ENCODE peak calls at places on chromosome 1, in five cellular contexts. J, P, G, O and C are unnamed samples.

GRCh38 chr1:194067772-194068171 is 881.4 kb upstream of the B3GALT2 start:
- DNase-seq in J (no peak), P (no peak), G (no peak), O (no peak), C (no peak)

GRCh38 chr1:45016090-45016697 is 4.1 kb downstream of the UROD start:
- DNase-seq in J (no peak), P (no peak), G (no peak), O (no peak), C (no peak)

GRCh38 chr1:90671736-90672135 is 45.4 kb downstream of the BARHL2 start:
- DNase-seq in J (no peak), P (no peak), G (no peak), O (no peak), C (no peak)

GRCh38 chr1:41446851-41447610 is 37.5 kb downstream of the EDN2 start:
- DNase-seq in J (no peak), P (no peak), G (no peak), O (no peak), C (no peak)

GRCh38 chr1:185813401-185813979 is 79.3 kb downstream of the HMCN1 start:
- DNase-seq in J (peak), P (no peak), G (peak), O (no peak), C (no peak)

GRCh38 chr1:222820159-222820732 is 5.4 kb downstream of the DISP1 start:
- DNase-seq in J (no peak), P (no peak), G (no peak), O (no peak), C (no peak)

GRCh38 chr1:56302878-56303277 is 276.5 kb downstream of the PLPP3 start:
- DNase-seq in J (no peak), P (no peak), G (no peak), O (no peak), C (peak)

GRCh38 chr1:58628987-58629598 is 52.0 kb upstream of the TACSTD2 start:
- DNase-seq in J (no peak), P (no peak), G (peak), O (no peak), C (no peak)

GRCh38 chr1:187787696-187788095 is 958.9 kb downstream of the PLA2G4A start:
- DNase-seq in J (no peak), P (no peak), G (no peak), O (no peak), C (no peak)

GRCh38 chr1:1328254-1328653 is 2.8 kb upstream of the TAS1R3 start:
- DNase-seq in J (no peak), P (no peak), G (no peak), O (peak), C (no peak)

GRCh38 chr1:16212251-16212961 is at the start of gene ARHGEF19:
- DNase-seq in J (no peak), P (no peak), G (no peak), O (peak), C (no peak)

GRCh38 chr1:166489356-166489669 is 322.5 kb upstream of the FAM78B start:
- DNase-seq in J (no peak), P (no peak), G (no peak), O (no peak), C (no peak)

GRCh38 chr1:232014941-232015340 is 388.4 kb downstream of the DISC1 start:
- DNase-seq in J (no peak), P (no peak), G (no peak), O (no peak), C (no peak)

GRCh38 chr1:3062616-3063378 is 6.2 kb upstream of the PRDM16 start:
- DNase-seq in J (no peak), P (no peak), G (no peak), O (peak), C (no peak)

GRCh38 chr1:201253906-201254624 is 29.2 kb upstream of the PKP1 start:
- DNase-seq in J (no peak), P (no peak), G (no peak), O (peak), C (no peak)